ENCODE peak calls at places on chromosome 3, in nine cellular contexts. Q is uterus; M is sciatic nerve; G is LHCN-M2; S is stimulated activated CD8-positive, alpha-beta memory T cell treated with anti-CD3 and anti-CD28 coated beads, Interleukin-7, amount 100 ng/mL, for 1 hour; N is neural progenitor cell; T is T-helper 1 cell; U is Caki2; W is effector memory CD4-positive, alpha-beta T cell. Z is an unnamed sample.

GRCh38 chr3:69105320-69105719 is 17.1 kb downstream of the LMOD3 start:
- DNase-seq in G (no peak), M (no peak), Q (no peak), T (no peak), W (no peak), S (no peak), U (no peak), N (no peak), Z (no peak)

GRCh38 chr3:112582242-112582874 is 20.5 kb downstream of the SLC35A5 start:
- DNase-seq in S (no peak), G (peak), M (no peak), T (no peak), Q (peak), W (peak), N (peak), U (no peak), Z (no peak)

GRCh38 chr3:195751584-195751983 is 30.8 kb downstream of the MUC20 start:
- DNase-seq in S (no peak), M (no peak), W (no peak), T (no peak), Q (no peak), N (no peak), G (no peak), U (no peak), Z (no peak)

GRCh38 chr3:66142079-66142478 is 78.7 kb upstream of the SLC25A26 start:
- DNase-seq in Q (no peak), M (no peak), W (no peak), T (no peak), G (no peak), N (no peak), S (no peak), U (no peak), Z (no peak)

GRCh38 chr3:128282392-128283196 is 129.3 kb downstream of the EEFSEC start:
- DNase-seq in Q (peak), T (no peak), M (peak), W (no peak), S (no peak), G (no peak), U (no peak), N (no peak), Z (no peak)

GRCh38 chr3:185729335-185729715 is 95.5 kb downstream of the IGF2BP2 start:
- DNase-seq in S (no peak), G (peak), M (no peak), Q (no peak), T (no peak), N (no peak), W (no peak), U (no peak), Z (no peak)

GRCh38 chr3:156551261-156551660 is 3.7 kb downstream of the SSR3 start:
- DNase-seq in U (no peak), Q (no peak), T (no peak), S (no peak), W (no peak), G (peak), N (no peak), M (no peak), Z (no peak)

GRCh38 chr3:32500880-32501784 is 1.5 kb downstream of the CMTM6 start:
- DNase-seq in M (no peak), Q (no peak), G (no peak), U (no peak), N (no peak), S (no peak), T (no peak), W (no peak), Z (no peak)

GRCh38 chr3:44439499-44440295 is 37.8 kb downstream of the ZNF445 start:
- DNase-seq in T (peak), S (peak), W (peak), U (no peak), N (no peak), Q (peak), G (no peak), M (peak), Z (peak)